ENCODE peak calls at places on chromosomes 6 and 20, in four cellular contexts. W is upper lobe of right lung, L is hepatocyte, J is spleen. X is an unnamed sample.

GRCh38 chr6:151063339-151063738 is 176.4 kb upstream of the AKAP12 start:
- DNase-seq in W (no peak), L (no peak), J (no peak), X (peak)

GRCh38 chr6:26198626-26199056 is 111.4 kb downstream of the HFE start:
- DNase-seq in W (no peak), L (no peak), J (no peak), X (no peak)

GRCh38 chr6:119379809-119380208 is 30.2 kb upstream of the MAN1A1 start:
- DNase-seq in W (no peak), L (no peak), J (no peak), X (no peak)

GRCh38 chr6:166572370-166573261 is 13.9 kb downstream of the RAMACL start:
- DNase-seq in W (no peak), L (peak), J (no peak), X (no peak)

GRCh38 chr20:25076731-25077609 is 5.0 kb downstream of the VSX1 start:
- DNase-seq in W (no peak), L (no peak), J (no peak), X (peak)

GRCh38 chr6:116396451-116396850 is 25.7 kb downstream of the DSE start:
- DNase-seq in W (no peak), L (no peak), J (no peak), X (no peak)

GRCh38 chr6:116971959-116972358 is 94.9 kb downstream of the RFX6 start:
- DNase-seq in W (no peak), L (peak), J (no peak), X (peak)

GRCh38 chr6:57432162-57432561 is 114.7 kb downstream of the PRIM2 start:
- DNase-seq in W (no peak), L (no peak), J (no peak), X (no peak)

GRCh38 chr6:79269877-79270276 is 35.4 kb upstream of the HMGN3 start:
- DNase-seq in W (no peak), L (peak), J (no peak), X (no peak)
- H3K27ac ChIP-seq in W (no peak), L (peak), J (no peak), X (no peak)

DNA sequence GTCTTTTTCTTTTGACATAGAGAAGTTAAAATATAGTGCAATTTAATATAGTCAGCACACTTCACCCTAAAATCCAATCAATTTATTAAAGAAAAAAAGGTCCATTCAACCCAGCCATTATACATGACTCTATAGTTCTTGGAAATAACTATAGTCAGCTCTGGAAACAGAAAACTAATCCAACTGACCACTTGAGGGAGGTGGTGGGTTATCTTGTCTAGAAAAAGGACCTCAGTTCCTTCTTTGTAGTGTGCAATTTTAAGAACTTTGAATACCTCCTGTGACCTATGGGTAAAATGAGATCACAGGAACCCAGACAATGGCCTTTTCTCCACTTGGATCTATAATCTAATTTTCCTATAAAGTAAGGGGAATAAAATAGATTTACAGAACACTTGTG is 163.6 kb upstream of the CENPW start:
- DNase-seq in W (no peak), L (no peak), J (no peak), X (no peak)
- TF ChIP-seq CTCF in W (no peak), L (peak), J (no peak), X (no peak)

GRCh38 chr20:50187403-50188051 is 3.1 kb upstream of the CEBPB start:
- DNase-seq in W (peak), L (peak), J (peak), X (peak)
- H3K27ac ChIP-seq in W (no peak), L (peak), J (no peak), X (peak)

GRCh38 chr6:145508107-145508506 is 227.2 kb downstream of the EPM2A start:
- DNase-seq in W (no peak), L (no peak), J (no peak), X (no peak)
- TF ChIP-seq CTCF in W (no peak), L (no peak), J (no peak), X (no peak)

DNA sequence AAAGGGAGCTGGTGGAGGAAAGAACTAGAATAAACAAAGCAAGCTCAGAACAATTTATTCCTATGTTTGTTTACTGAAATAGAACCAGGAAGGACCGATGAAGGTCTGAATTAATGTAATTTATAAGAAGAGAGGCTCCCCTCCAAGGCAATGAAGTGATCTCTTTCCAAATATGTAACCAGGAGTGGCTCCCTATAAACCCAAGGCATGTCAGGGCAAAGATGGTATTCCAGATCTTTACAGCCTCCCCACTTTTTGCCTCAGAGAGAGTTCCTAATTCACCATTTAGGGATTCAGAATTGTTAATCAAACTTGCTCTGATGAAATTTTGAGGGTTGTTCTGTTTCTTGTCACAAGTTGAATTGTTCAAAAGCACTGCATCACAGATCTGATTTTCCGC is 88.8 kb downstream of the HDGFL1 start:
- DNase-seq in W (no peak), L (no peak), J (no peak), X (no peak)
- H3K27ac ChIP-seq in W (no peak), L (peak), J (no peak), X (no peak)

GRCh38 chr6:3559561-3559960 is 102.7 kb upstream of the SLC22A23 start:
- DNase-seq in W (no peak), L (no peak), J (no peak), X (no peak)

GRCh38 chr6:3565291-3565690 is 108.4 kb upstream of the SLC22A23 start:
- DNase-seq in W (no peak), L (no peak), J (no peak), X (no peak)

GRCh38 chr6:3566812-3567211 is 110.0 kb upstream of the SLC22A23 start:
- DNase-seq in W (no peak), L (no peak), J (no peak), X (no peak)

GRCh38 chr6:3561745-3562144 is 104.9 kb upstream of the SLC22A23 start:
- DNase-seq in W (no peak), L (peak), J (no peak), X (no peak)
- TF ChIP-seq CTCF in W (no peak), L (peak), J (no peak), X (no peak)